ENCODE peak calls at places on chromosomes 7 and 10, in seven cellular contexts. X is transverse colon, E is cardiac muscle cell, P is esophagus squamous epithelium, H is mesendoderm, O is HFF-Myc, W is WERI-Rb-1. G is an unnamed sample.

GRCh38 chr10:82889703-82890102 is 1014.7 kb downstream of the NRG3 start:
- DNase-seq in X (no peak), E (no peak), P (no peak), H (peak), O (no peak), W (no peak), G (no peak)

GRCh38 chr7:107966701-107967100 is 36.3 kb downstream of the LAMB1 start:
- DNase-seq in X (no peak), E (peak), P (no peak), H (peak), O (no peak), W (peak), G (no peak)

GRCh38 chr7:73715648-73716317 is 3.7 kb downstream of the STX1A start:
- DNase-seq in X (peak), E (peak), P (no peak), H (no peak), O (peak), W (peak), G (no peak)

GRCh38 chr10:63554666-63555065 is 33.5 kb downstream of the REEP3 start:
- DNase-seq in X (peak), E (no peak), P (no peak), H (no peak), O (peak), W (no peak), G (no peak)

GRCh38 chr10:14605231-14605925 is 169.3 kb downstream of the FAM107B start:
- DNase-seq in X (no peak), E (no peak), P (no peak), H (peak), O (no peak), W (no peak), G (no peak)

GRCh38 chr10:13441476-13441875 is 87.3 kb downstream of the BEND7 start:
- DNase-seq in X (no peak), E (no peak), P (no peak), H (no peak), O (no peak), W (no peak), G (no peak)

GRCh38 chr7:109479388-109479787 is 909.7 kb downstream of the DNAJB9 start:
- DNase-seq in X (no peak), E (no peak), P (no peak), H (no peak), O (no peak), W (no peak), G (no peak)

GRCh38 chr7:100721505-100721812 is 1.2 kb downstream of the EPO start:
- DNase-seq in X (no peak), E (no peak), P (no peak), H (no peak), O (no peak), W (no peak), G (no peak)

GRCh38 chr7:80458822-80459725 is 52.8 kb downstream of the GNAT3 start:
- DNase-seq in X (no peak), E (no peak), P (no peak), H (no peak), O (no peak), W (no peak), G (no peak)

GRCh38 chr7:56810466-56810865 is 321.8 kb downstream of the ZNF479 start:
- DNase-seq in X (no peak), E (no peak), P (no peak), H (no peak), O (no peak), W (no peak), G (no peak)

GRCh38 chr7:86049910-86050309 is 593.8 kb upstream of the GRM3 start:
- DNase-seq in X (no peak), E (no peak), P (no peak), H (no peak), O (no peak), W (no peak), G (no peak)

GRCh38 chr10:86229811-86230409 is 136.7 kb downstream of the GRID1 start:
- DNase-seq in X (no peak), E (no peak), P (no peak), H (no peak), O (no peak), W (peak), G (no peak)

GRCh38 chr10:78458983-78459638 is 425.4 kb downstream of the RPS24 start:
- DNase-seq in X (no peak), E (no peak), P (no peak), H (no peak), O (no peak), W (no peak), G (no peak)

GRCh38 chr10:79147796-79148451 is 79.2 kb downstream of the ZMIZ1 start:
- DNase-seq in X (no peak), E (no peak), P (no peak), H (no peak), O (no peak), W (no peak), G (no peak)

GRCh38 chr10:27143686-27144085 is 10.5 kb downstream of the YME1L1 start:
- DNase-seq in X (no peak), E (no peak), P (no peak), H (no peak), O (no peak), W (no peak), G (no peak)

GRCh38 chr10:11255156-11255555 is 237.5 kb downstream of the CELF2 start:
- DNase-seq in X (no peak), E (no peak), P (no peak), H (no peak), O (no peak), W (no peak), G (no peak)

GRCh38 chr7:49111706-49112105 is 187.4 kb downstream of the CDC14C start:
- DNase-seq in X (no peak), E (no peak), P (no peak), H (no peak), O (no peak), W (no peak), G (no peak)

GRCh38 chr7:36600314-36600682 is 124.0 kb downstream of the AOAH start:
- DNase-seq in X (no peak), E (no peak), P (no peak), H (no peak), O (no peak), W (no peak), G (no peak)

GRCh38 chr7:12637328-12637727 is 50.1 kb upstream of the ARL4A start:
- DNase-seq in X (no peak), E (no peak), P (no peak), H (no peak), O (no peak), W (no peak), G (no peak)

GRCh38 chr10:11454958-11455566 is 156.4 kb downstream of the USP6NL start:
- DNase-seq in X (no peak), E (no peak), P (no peak), H (peak), O (no peak), W (no peak), G (no peak)

GRCh38 chr7:44849277-44850210 is 1.7 kb upstream of the H2AZ2 start:
- DNase-seq in X (no peak), E (no peak), P (no peak), H (no peak), O (no peak), W (no peak), G (no peak)

GRCh38 chr7:90705391-90706066 is 109.4 kb downstream of the CDK14 start:
- DNase-seq in X (no peak), E (peak), P (no peak), H (no peak), O (no peak), W (no peak), G (no peak)

GRCh38 chr7:151080091-151080521 is 503 bp downstream of the FASTK start:
- DNase-seq in X (no peak), E (peak), P (no peak), H (peak), O (no peak), W (peak), G (peak)

GRCh38 chr7:44784364-44784763 is 12.1 kb upstream of the PPIA start:
- DNase-seq in X (no peak), E (no peak), P (no peak), H (no peak), O (no peak), W (no peak), G (no peak)

GRCh38 chr10:11209810-11210141 is 192.1 kb downstream of the CELF2 start:
- DNase-seq in X (no peak), E (no peak), P (no peak), H (no peak), O (no peak), W (no peak), G (no peak)

GRCh38 chr10:97914837-97915211 is 65.2 kb downstream of the GOLGA7B start:
- DNase-seq in X (peak), E (peak), P (no peak), H (peak), O (no peak), W (peak), G (peak)

GRCh38 chr10:79403441-79404230 is 41.8 kb downstream of the ZCCHC24 start:
- DNase-seq in X (no peak), E (no peak), P (no peak), H (peak), O (no peak), W (no peak), G (no peak)

GRCh38 chr10:131584286-131584685 is 272.8 kb upstream of the TCERG1L start:
- DNase-seq in X (no peak), E (no peak), P (no peak), H (no peak), O (no peak), W (no peak), G (no peak)

GRCh38 chr10:28676968-28677888 is at the start of gene BAMBI:
- DNase-seq in X (peak), E (peak), P (peak), H (peak), O (peak), W (peak), G (peak)

GRCh38 chr10:28677889-28678686 is 767 bp downstream of the BAMBI start:
- DNase-seq in X (peak), E (no peak), P (no peak), H (peak), O (no peak), W (peak), G (peak)

GRCh38 chr10:28676297-28676967 is 889 bp upstream of the BAMBI start:
- DNase-seq in X (peak), E (peak), P (no peak), H (peak), O (no peak), W (peak), G (no peak)

GRCh38 chr10:28679941-28680752 is 2.8 kb downstream of the BAMBI start:
- DNase-seq in X (no peak), E (peak), P (no peak), H (peak), O (no peak), W (no peak), G (peak)

GRCh38 chr10:28678687-28679457 is 1.6 kb downstream of the BAMBI start:
- DNase-seq in X (no peak), E (peak), P (no peak), H (peak), O (no peak), W (no peak), G (peak)
- H3K4me3 ChIP-seq in X (no peak), E (peak), P (no peak), H (peak), O (peak), W (peak), G (no peak)

GRCh38 chr10:103429647-103430046 is 22.5 kb downstream of the CALHM2 start:
- DNase-seq in X (no peak), E (no peak), P (no peak), H (no peak), O (no peak), W (no peak), G (no peak)
- H3K4me3 ChIP-seq in X (no peak), E (no peak), P (no peak), H (no peak), O (no peak), W (no peak), G (no peak)

DNA sequence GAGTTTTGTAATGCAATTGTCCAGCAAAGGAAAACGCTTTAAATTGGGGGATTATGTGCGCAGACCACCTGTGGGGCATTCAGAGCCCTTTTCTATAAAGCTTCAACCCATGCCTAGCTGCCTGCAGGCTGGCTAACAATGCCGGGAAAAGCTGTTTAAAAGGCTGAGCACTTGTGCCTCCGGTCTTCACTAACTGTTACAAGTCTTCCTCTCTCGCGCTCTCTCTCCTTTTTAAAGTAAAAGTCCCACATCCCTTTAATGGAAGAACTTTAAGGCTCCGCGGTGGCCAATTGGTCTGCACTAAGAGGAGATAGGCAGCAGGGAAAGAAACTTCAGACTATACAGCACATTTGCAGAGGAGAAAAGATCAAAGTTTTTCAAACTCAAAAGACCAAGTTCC is 4.6 kb downstream of the FZD8 start:
- DNase-seq in X (no peak), E (peak), P (no peak), H (peak), O (no peak), W (no peak), G (no peak)
- H3K4me3 ChIP-seq in X (no peak), E (peak), P (no peak), H (no peak), O (no peak), W (no peak), G (no peak)

GRCh38 chr10:133529576-133529946 is 2.4 kb downstream of the CYP2E1 start:
- DNase-seq in X (no peak), E (no peak), P (no peak), H (no peak), O (no peak), W (no peak), G (no peak)

GRCh38 chr10:133526957-133527588 is at the start of gene CYP2E1:
- DNase-seq in X (no peak), E (no peak), P (no peak), H (no peak), O (no peak), W (no peak), G (no peak)

GRCh38 chr10:133528845-133529575 is 1.8 kb downstream of the CYP2E1 start:
- DNase-seq in X (no peak), E (no peak), P (no peak), H (no peak), O (no peak), W (peak), G (no peak)

GRCh38 chr10:133527779-133528271 is 662 bp downstream of the CYP2E1 start:
- DNase-seq in X (no peak), E (no peak), P (no peak), H (no peak), O (no peak), W (no peak), G (no peak)

DNA sequence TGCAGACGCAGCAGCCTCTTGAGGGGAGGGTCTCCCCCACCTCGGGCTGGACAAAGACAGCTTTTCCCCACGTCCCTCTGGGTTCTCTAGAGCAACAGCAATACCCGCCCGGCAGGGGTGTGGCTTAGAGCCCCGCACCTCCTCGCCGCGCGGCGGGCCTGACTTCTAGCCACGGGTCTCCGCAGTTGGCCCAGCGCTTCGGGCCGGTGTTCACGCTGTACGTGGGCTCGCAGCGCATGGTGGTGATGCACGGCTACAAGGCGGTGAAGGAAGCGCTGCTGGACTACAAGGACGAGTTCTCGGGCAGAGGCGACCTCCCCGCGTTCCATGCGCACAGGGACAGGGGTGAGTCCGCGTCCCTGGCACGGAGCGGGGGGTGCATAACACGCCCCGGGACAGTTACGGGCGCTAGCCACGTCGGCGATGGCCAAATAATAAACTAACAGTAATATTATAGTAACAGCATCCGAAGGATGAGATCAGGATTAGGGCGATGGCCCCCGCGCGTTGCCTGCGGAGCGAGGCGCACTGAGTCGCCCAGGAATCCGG is 1.2 kb downstream of the CYP2E1 start:
- DNase-seq in X (no peak), E (no peak), P (no peak), H (no peak), O (no peak), W (no peak), G (no peak)
- H3K4me3 ChIP-seq in X (no peak), E (no peak), P (peak), H (no peak), O (no peak), W (no peak), G (no peak)

GRCh38 chr7:142711722-142712616 is 37.3 kb upstream of the PRSS1 start:
- DNase-seq in X (no peak), E (peak), P (no peak), H (peak), O (peak), W (peak), G (no peak)
- H3K4me3 ChIP-seq in X (no peak), E (no peak), P (no peak), H (no peak), O (no peak), W (no peak), G (no peak)

DNA sequence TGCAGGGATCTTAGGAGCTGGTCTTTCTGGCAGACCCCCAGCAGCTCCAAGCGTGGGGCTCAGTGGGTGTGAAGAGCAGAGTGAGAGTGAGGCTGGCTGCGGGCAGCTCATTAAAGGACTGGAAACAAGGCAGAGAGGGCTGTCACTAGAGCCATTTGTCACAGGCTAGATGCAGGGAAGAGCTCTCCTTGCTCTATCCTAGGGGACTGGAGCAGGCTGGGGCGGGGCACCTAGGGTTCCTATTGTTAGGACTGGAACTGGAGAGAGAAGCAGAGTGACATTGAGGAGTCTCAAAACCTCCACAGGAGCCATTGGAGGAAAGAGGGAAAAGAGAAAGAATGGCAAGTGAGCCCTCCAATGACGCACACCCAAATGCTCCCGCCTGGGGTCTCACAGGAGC is 772 bp upstream of the DDC start:
- DNase-seq in X (peak), E (no peak), P (no peak), H (no peak), O (no peak), W (no peak), G (peak)
- H3K4me3 ChIP-seq in X (no peak), E (no peak), P (no peak), H (no peak), O (no peak), W (no peak), G (no peak)

GRCh38 chr10:117246997-117247667 is 6.2 kb downstream of the SLC18A2 start:
- DNase-seq in X (no peak), E (no peak), P (no peak), H (no peak), O (peak), W (no peak), G (no peak)
- H3K4me3 ChIP-seq in X (no peak), E (no peak), P (no peak), H (no peak), O (no peak), W (no peak), G (no peak)

GRCh38 chr7:50448823-50449222 is 1.3 kb downstream of the FIGNL1 start:
- DNase-seq in X (no peak), E (no peak), P (no peak), H (no peak), O (no peak), W (no peak), G (no peak)
- H3K4me3 ChIP-seq in X (no peak), E (no peak), P (no peak), H (no peak), O (no peak), W (no peak), G (no peak)

GRCh38 chr10:124470544-124471449 is 9.2 kb downstream of the LHPP start:
- DNase-seq in X (no peak), E (no peak), P (no peak), H (no peak), O (no peak), W (no peak), G (peak)
- H3K4me3 ChIP-seq in X (no peak), E (no peak), P (no peak), H (no peak), O (no peak), W (no peak), G (no peak)

DNA sequence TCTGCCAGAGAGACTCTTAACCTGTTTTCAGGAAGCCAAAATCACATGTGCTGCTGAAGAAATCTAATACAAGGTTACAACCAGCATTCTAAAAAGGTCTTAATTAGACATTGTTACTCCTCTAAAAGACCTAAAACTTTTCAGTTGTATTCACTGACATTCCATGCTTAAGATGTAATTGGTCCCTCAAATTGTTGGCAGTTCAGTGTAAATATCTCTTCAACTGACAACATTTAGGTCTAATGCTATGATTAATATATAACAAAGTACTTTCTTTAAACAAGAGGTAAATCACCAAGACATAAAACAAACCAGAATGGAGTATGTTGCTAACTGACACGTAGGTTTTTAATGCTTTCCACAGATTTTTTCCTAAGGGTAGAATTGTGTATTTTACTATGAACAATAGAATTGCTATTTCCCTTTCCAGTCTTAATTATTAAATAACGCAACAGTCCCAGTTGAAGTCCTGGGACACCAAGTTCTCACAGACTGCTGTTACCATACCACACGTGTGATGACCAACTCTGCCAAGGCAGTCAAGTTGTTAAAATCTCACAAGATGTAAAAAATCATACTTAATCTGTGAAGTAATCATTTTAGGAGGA is 4.2 kb downstream of the JCAD start:
- DNase-seq in X (no peak), E (no peak), P (no peak), H (no peak), O (no peak), W (no peak), G (no peak)
- H3K4me3 ChIP-seq in X (no peak), E (no peak), P (no peak), H (no peak), O (no peak), W (no peak), G (no peak)